ENCODE peak calls at places on chromosome 15, in seven cellular contexts. K, L, U, X, F, S and W are unnamed samples.

GRCh38 chr15:75238150-75238549 is 20.0 kb upstream of the GOLGA6C start:
- DNase-seq in K (no peak), L (no peak), U (no peak), X (no peak), F (peak), S (no peak), W (no peak)

GRCh38 chr15:46580487-46580886 is 945.7 kb downstream of the SQOR start:
- DNase-seq in K (no peak), L (no peak), U (no peak), X (peak), F (no peak), S (no peak), W (no peak)

GRCh38 chr15:69034352-69034751 is 19.9 kb downstream of the NOX5 start:
- DNase-seq in K (no peak), L (peak), U (no peak), X (no peak), F (no peak), S (peak), W (no peak)

GRCh38 chr15:63396546-63396939 is 14.9 kb upstream of the CA12 start:
- DNase-seq in K (no peak), L (no peak), U (no peak), X (no peak), F (no peak), S (no peak), W (peak)

GRCh38 chr15:31276596-31277298 is 49.9 kb upstream of the KLF13 start:
- DNase-seq in K (no peak), L (no peak), U (no peak), X (peak), F (no peak), S (no peak), W (no peak)

GRCh38 chr15:98769867-98770266 is 121.5 kb downstream of the IGF1R start:
- DNase-seq in K (no peak), L (no peak), U (no peak), X (no peak), F (no peak), S (no peak), W (no peak)

GRCh38 chr15:66767370-66767769 is 65.3 kb downstream of the SMAD6 start:
- DNase-seq in K (no peak), L (no peak), U (no peak), X (no peak), F (no peak), S (no peak), W (no peak)

GRCh38 chr15:96340611-96341464 is 10.3 kb downstream of the NR2F2 start:
- DNase-seq in K (no peak), L (no peak), U (no peak), X (peak), F (no peak), S (no peak), W (no peak)

GRCh38 chr15:49987198-49987785 is 131.7 kb downstream of the ATP8B4 start:
- DNase-seq in K (no peak), L (no peak), U (no peak), X (no peak), F (no peak), S (no peak), W (no peak)

GRCh38 chr15:61681038-61681418 is 379.2 kb downstream of the VPS13C start:
- DNase-seq in K (no peak), L (no peak), U (no peak), X (no peak), F (no peak), S (no peak), W (no peak)

GRCh38 chr15:58360421-58361090 is 71.2 kb upstream of the LIPC start:
- DNase-seq in K (no peak), L (no peak), U (no peak), X (no peak), F (no peak), S (no peak), W (no peak)

GRCh38 chr15:54567408-54568040 is 589.3 kb downstream of the UNC13C start:
- DNase-seq in K (no peak), L (no peak), U (no peak), X (no peak), F (no peak), S (no peak), W (no peak)

GRCh38 chr15:85854345-85855097 is 59.8 kb upstream of the KLHL25 start:
- DNase-seq in K (peak), L (peak), U (peak), X (peak), F (no peak), S (peak), W (peak)